ENCODE peak calls at places on chromosomes 6 and 20, in four cellular contexts. N is HepG2, F is H1, U is K562. T is an unnamed sample.

GRCh38 chr6:96468681-96469224 is 52.9 kb upstream of the UFL1 start:
- DNase-seq in U (no peak), F (no peak), N (no peak), T (no peak)

GRCh38 chr6:87754828-87755227 is 52.8 kb upstream of the AKIRIN2 start:
- DNase-seq in U (no peak), F (no peak), N (no peak), T (no peak)

GRCh38 chr6:13491538-13491937 is 4.1 kb upstream of the GFOD1 start:
- DNase-seq in F (no peak), U (no peak), N (no peak), T (no peak)

GRCh38 chr6:170095273-170095976 is 195.5 kb downstream of the DLL1 start:
- DNase-seq in U (no peak), N (no peak), F (no peak), T (no peak)

GRCh38 chr20:52593634-52594033 is 378.5 kb upstream of the TSHZ2 start:
- DNase-seq in U (no peak), N (no peak), F (no peak), T (no peak)

GRCh38 chr6:108167449-108167903 is 1.7 kb downstream of the NR2E1 start:
- DNase-seq in N (no peak), U (no peak), F (no peak), T (no peak)

GRCh38 chr20:21105429-21106170 is 558 bp downstream of the LINC00237 start:
- DNase-seq in U (no peak), F (no peak), N (no peak), T (no peak)

GRCh38 chr20:297925-298754 is 770 bp downstream of the ZCCHC3 start:
- DNase-seq in N (peak; percentile 35), U (peak; percentile 70), F (no peak), T (peak; percentile 59)

GRCh38 chr6:165049362-165049761 is 260.0 kb downstream of the C6orf118 start:
- DNase-seq in F (peak; percentile 58), U (peak; percentile 76), N (peak; percentile 32), T (no peak)

GRCh38 chr6:168032383-168032760 is 34.9 kb downstream of the KIF25 start:
- DNase-seq in U (no peak), N (no peak), F (no peak), T (no peak)

GRCh38 chr6:134663800-134664535 is 285.9 kb downstream of the ALDH8A1 start:
- DNase-seq in U (no peak), N (no peak), F (no peak), T (no peak)

GRCh38 chr20:4449977-4450715 is 271.6 kb upstream of the PRND start:
- DNase-seq in U (peak; percentile 11), N (peak; percentile 46), F (no peak), T (peak; percentile 55)

GRCh38 chr6:139577991-139578604 is 203.7 kb upstream of the CITED2 start:
- DNase-seq in N (peak; percentile 23), U (no peak), F (no peak), T (no peak)

GRCh38 chr6:27111743-27112142 is 135.8 kb upstream of the PRSS16 start:
- DNase-seq in N (no peak), F (no peak), U (no peak), T (no peak)

GRCh38 chr6:26216015-26216885 is 129.0 kb downstream of the HFE start:
- DNase-seq in U (peak; percentile 98), N (peak; percentile 99), F (no peak), T (no peak)

GRCh38 chr20:41509801-41510200 is 108.4 kb downstream of the CHD6 start:
- DNase-seq in U (no peak), N (peak; percentile 72), F (no peak), T (no peak)

DNA sequence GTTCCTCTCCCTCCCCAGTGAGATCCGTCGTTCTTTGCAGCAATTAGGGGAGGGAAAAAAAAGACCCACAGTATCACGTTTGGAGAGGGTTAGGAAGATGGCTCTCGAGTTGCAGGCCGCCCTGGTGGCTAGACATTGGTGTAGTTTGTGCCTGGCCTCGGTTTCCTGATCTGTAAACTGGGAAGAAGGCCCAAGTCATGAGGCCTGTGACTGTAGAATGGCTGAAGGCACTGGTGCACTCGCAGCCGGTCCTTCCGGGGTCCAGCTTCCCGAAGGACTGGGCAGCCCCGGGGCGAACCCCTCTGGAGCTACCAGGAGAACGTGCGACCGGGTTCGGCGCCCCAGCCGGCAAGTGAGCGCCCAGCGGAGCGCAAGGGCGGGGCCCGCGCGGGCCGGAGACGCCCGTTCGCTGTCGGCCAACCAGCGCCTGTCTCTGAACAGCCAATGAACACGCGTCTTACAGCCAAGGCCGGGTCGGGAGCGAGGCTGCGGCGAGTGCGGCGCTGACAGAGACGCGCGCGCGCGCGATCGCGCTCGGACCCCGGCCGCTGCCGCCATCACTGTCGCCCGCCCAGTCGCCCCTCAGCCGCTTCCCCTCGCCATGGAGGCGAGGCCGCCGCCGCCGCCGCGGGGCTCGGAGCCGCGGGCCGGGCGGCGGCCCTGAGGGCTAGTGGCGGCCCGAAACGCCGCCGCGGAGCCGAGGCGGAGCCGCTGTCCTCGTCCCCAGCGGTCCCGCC is at the start of gene PTPRA:
- DNase-seq in U (peak; percentile 93), N (peak; percentile 91), F (peak; percentile 79), T (peak; percentile 95)
- TF ChIP-seq EP300 in U (no peak), N (peak; percentile 56), F (no peak), T (no peak)

DNA sequence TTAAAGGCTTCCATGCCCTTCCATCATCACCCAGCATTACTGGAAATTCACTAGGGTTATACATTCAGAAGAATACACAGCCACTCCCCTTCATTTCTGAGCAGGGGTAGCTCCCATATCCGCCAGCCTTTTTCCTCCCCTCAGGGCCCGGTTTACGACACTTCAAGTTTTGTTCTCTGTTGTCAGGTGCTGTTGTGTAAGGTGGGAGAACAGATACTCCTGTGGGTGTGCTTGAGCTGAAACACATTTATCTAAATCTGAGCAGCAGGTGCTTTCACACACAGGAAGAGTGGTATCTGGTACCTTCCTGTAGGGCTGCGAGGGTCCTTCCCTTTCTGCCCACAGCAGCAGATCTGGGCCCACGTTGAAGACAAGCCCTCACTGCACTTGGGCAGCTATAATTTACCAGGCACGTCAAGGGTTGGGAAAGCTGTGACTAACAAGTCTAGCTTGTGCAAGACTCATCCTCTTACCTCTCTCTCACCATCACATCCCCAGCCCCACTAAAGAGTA is 215.8 kb upstream of the RREB1 start:
- DNase-seq in N (no peak), U (no peak), F (no peak), T (no peak)
- TF ChIP-seq POLR2A in N (no peak), U (no peak), F (no peak), T (no peak)

GRCh38 chr6:8103726-8104125 is 1.4 kb upstream of the EEF1E1 start:
- DNase-seq in N (no peak), U (no peak), F (no peak), T (no peak)
- TF ChIP-seq RNF2 in N (no peak), U (no peak), F (no peak), T (no peak)

GRCh38 chr6:9083108-9083507 is 647.8 kb upstream of the SLC35B3 start:
- DNase-seq in U (no peak), F (no peak), N (no peak), T (no peak)
- TF ChIP-seq EP300 in U (no peak), F (no peak), N (no peak), T (no peak)

DNA sequence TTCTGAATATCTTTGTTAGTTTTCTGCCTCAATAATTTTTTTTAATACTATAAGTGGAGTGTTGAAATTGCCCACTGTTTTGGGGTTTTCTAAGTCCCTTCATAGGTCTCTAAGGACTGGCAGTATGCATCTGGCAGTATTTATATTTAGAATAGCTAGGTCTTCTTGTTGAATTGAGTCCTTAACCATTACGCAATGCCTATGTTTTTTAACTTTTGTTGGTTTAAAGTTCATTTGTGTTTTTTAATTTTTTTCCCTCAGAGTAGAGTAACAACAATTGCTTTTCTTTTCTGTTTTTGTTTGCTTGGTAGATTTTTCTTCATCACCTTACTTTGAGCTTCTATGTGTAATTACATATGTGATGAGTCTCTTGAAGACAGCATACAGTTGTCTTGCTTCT is 375.9 kb upstream of the EYS start:
- DNase-seq in N (no peak), U (no peak), F (no peak), T (no peak)
- TF ChIP-seq POLR2A in N (no peak), U (no peak), F (no peak), T (no peak)

GRCh38 chr6:135812085-135812526 is 39.4 kb upstream of the PDE7B start:
- DNase-seq in F (no peak), U (no peak), N (no peak), T (peak; percentile 2)
- TF ChIP-seq RNF2 in F (no peak), U (no peak), N (no peak), T (no peak)

GRCh38 chr6:2020909-2021308 is 224.5 kb downstream of the GMDS start:
- DNase-seq in N (no peak), F (no peak), U (no peak), T (no peak)
- TF ChIP-seq EP300 in N (no peak), F (no peak), U (no peak), T (no peak)

GRCh38 chr20:50482396-50482890 is 27.7 kb upstream of the PTPN1 start:
- DNase-seq in N (no peak), U (peak; percentile 86), F (no peak), T (no peak)
- TF ChIP-seq POLR2A in N (no peak), U (no peak), F (no peak), T (no peak)